ENCODE peak calls at places on chromosomes 7 and 10, in six cellular contexts. One of them, this sample, is unnamed.

GRCh38 chr10:58952162-58952561 is 224.3 kb upstream of the PHYHIPL start:
- DNase-seq in right lobe of liver: no peak
- DNase-seq in HCT116: no peak
- DNase-seq in adrenal gland: no peak
- DNase-seq in esophagus muscularis mucosa: no peak
- DNase-seq in Peyer's patch: no peak
- DNase-seq in this sample: peak

GRCh38 chr10:12949248-12949647 is 52.3 kb downstream of the CCDC3 start:
- DNase-seq in esophagus muscularis mucosa: peak
- DNase-seq in adrenal gland: no peak
- DNase-seq in HCT116: peak
- DNase-seq in Peyer's patch: no peak
- DNase-seq in right lobe of liver: no peak
- DNase-seq in this sample: no peak

GRCh38 chr10:71205468-71205867 is 6.9 kb upstream of the UNC5B start:
- DNase-seq in adrenal gland: no peak
- DNase-seq in esophagus muscularis mucosa: no peak
- DNase-seq in right lobe of liver: no peak
- DNase-seq in HCT116: no peak
- DNase-seq in Peyer's patch: no peak
- DNase-seq in this sample: no peak

GRCh38 chr7:35647171-35647574 is 47.8 kb downstream of the HERPUD2 start:
- DNase-seq in Peyer's patch: no peak
- DNase-seq in right lobe of liver: no peak
- DNase-seq in adrenal gland: no peak
- DNase-seq in HCT116: no peak
- DNase-seq in esophagus muscularis mucosa: no peak
- DNase-seq in this sample: no peak

GRCh38 chr7:135618510-135618909 is 43.8 kb upstream of the STMP1 start:
- DNase-seq in esophagus muscularis mucosa: no peak
- DNase-seq in right lobe of liver: no peak
- DNase-seq in Peyer's patch: no peak
- DNase-seq in adrenal gland: no peak
- DNase-seq in HCT116: no peak
- DNase-seq in this sample: no peak

GRCh38 chr10:580796-581195 is 108.7 kb downstream of the DIP2C start:
- DNase-seq in adrenal gland: peak
- DNase-seq in Peyer's patch: no peak
- DNase-seq in HCT116: no peak
- DNase-seq in esophagus muscularis mucosa: no peak
- DNase-seq in right lobe of liver: no peak
- DNase-seq in this sample: no peak

GRCh38 chr7:149873968-149874643 is at the start of gene ATP6V0E2:
- DNase-seq in Peyer's patch: peak
- DNase-seq in esophagus muscularis mucosa: peak
- DNase-seq in adrenal gland: no peak
- DNase-seq in right lobe of liver: no peak
- DNase-seq in HCT116: no peak
- DNase-seq in this sample: no peak

GRCh38 chr10:78165617-78166016 is 132.0 kb downstream of the RPS24 start:
- DNase-seq in right lobe of liver: no peak
- DNase-seq in HCT116: peak
- DNase-seq in esophagus muscularis mucosa: no peak
- DNase-seq in Peyer's patch: no peak
- DNase-seq in adrenal gland: no peak
- DNase-seq in this sample: no peak

GRCh38 chr7:74454059-74454947 is 597 bp downstream of the GTF2IRD1 start:
- DNase-seq in adrenal gland: peak
- DNase-seq in HCT116: no peak
- DNase-seq in right lobe of liver: no peak
- DNase-seq in esophagus muscularis mucosa: no peak
- DNase-seq in Peyer's patch: no peak
- DNase-seq in this sample: peak

GRCh38 chr10:60089095-60089494 is 182.7 kb upstream of the CCDC6 start:
- DNase-seq in HCT116: peak
- DNase-seq in adrenal gland: no peak
- DNase-seq in Peyer's patch: no peak
- DNase-seq in right lobe of liver: no peak
- DNase-seq in esophagus muscularis mucosa: no peak
- DNase-seq in this sample: no peak

GRCh38 chr10:34045571-34046190 is 711.2 kb upstream of the NRP1 start:
- DNase-seq in right lobe of liver: no peak
- DNase-seq in esophagus muscularis mucosa: no peak
- DNase-seq in adrenal gland: no peak
- DNase-seq in HCT116: no peak
- DNase-seq in Peyer's patch: no peak
- DNase-seq in this sample: no peak

GRCh38 chr10:61486738-61487396 is 33.7 kb upstream of the TMEM26 start:
- DNase-seq in adrenal gland: no peak
- DNase-seq in Peyer's patch: no peak
- DNase-seq in esophagus muscularis mucosa: no peak
- DNase-seq in HCT116: no peak
- DNase-seq in right lobe of liver: no peak
- DNase-seq in this sample: no peak

GRCh38 chr7:82044497-82045080 is 274.7 kb upstream of the HGF start:
- DNase-seq in Peyer's patch: no peak
- DNase-seq in HCT116: peak
- DNase-seq in esophagus muscularis mucosa: no peak
- DNase-seq in adrenal gland: peak
- DNase-seq in right lobe of liver: no peak
- DNase-seq in this sample: peak

GRCh38 chr10:110774069-110775021 is 97.4 kb upstream of the PDCD4 start:
- DNase-seq in HCT116: peak
- DNase-seq in right lobe of liver: no peak
- DNase-seq in esophagus muscularis mucosa: no peak
- DNase-seq in adrenal gland: no peak
- DNase-seq in Peyer's patch: no peak
- DNase-seq in this sample: no peak

GRCh38 chr7:1706721-1707613 is 36.9 kb downstream of the ELFN1 start:
- DNase-seq in adrenal gland: no peak
- DNase-seq in esophagus muscularis mucosa: no peak
- DNase-seq in right lobe of liver: peak
- DNase-seq in HCT116: no peak
- DNase-seq in Peyer's patch: peak
- DNase-seq in this sample: no peak

GRCh38 chr7:117012284-117013174 is 59.2 kb downstream of the ST7 start:
- DNase-seq in HCT116: peak
- DNase-seq in right lobe of liver: no peak
- DNase-seq in Peyer's patch: no peak
- DNase-seq in adrenal gland: no peak
- DNase-seq in esophagus muscularis mucosa: no peak
- DNase-seq in this sample: no peak

GRCh38 chr7:99616359-99617186 is at the start of gene ZSCAN25:
- DNase-seq in right lobe of liver: peak
- DNase-seq in adrenal gland: peak
- DNase-seq in HCT116: peak
- DNase-seq in esophagus muscularis mucosa: peak
- DNase-seq in Peyer's patch: peak
- DNase-seq in this sample: peak

GRCh38 chr7:143171697-143172096 is 11.5 kb upstream of the TAS2R39 start:
- DNase-seq in right lobe of liver: no peak
- DNase-seq in esophagus muscularis mucosa: no peak
- DNase-seq in HCT116: no peak
- DNase-seq in adrenal gland: no peak
- DNase-seq in Peyer's patch: no peak
- DNase-seq in this sample: no peak

GRCh38 chr10:118339096-118339495 is 3.0 kb downstream of the FAM204A start:
- DNase-seq in esophagus muscularis mucosa: no peak
- DNase-seq in HCT116: no peak
- DNase-seq in adrenal gland: no peak
- DNase-seq in Peyer's patch: no peak
- DNase-seq in right lobe of liver: no peak
- DNase-seq in this sample: peak

GRCh38 chr7:148714498-148714897 is 15.8 kb downstream of the CUL1 start:
- DNase-seq in Peyer's patch: no peak
- DNase-seq in adrenal gland: no peak
- DNase-seq in HCT116: no peak
- DNase-seq in esophagus muscularis mucosa: no peak
- DNase-seq in right lobe of liver: no peak
- DNase-seq in this sample: no peak

GRCh38 chr7:46175221-46175620 is 254.1 kb upstream of the IGFBP3 start:
- DNase-seq in HCT116: no peak
- DNase-seq in right lobe of liver: no peak
- DNase-seq in adrenal gland: no peak
- DNase-seq in esophagus muscularis mucosa: peak
- DNase-seq in Peyer's patch: no peak
- DNase-seq in this sample: no peak

DNA sequence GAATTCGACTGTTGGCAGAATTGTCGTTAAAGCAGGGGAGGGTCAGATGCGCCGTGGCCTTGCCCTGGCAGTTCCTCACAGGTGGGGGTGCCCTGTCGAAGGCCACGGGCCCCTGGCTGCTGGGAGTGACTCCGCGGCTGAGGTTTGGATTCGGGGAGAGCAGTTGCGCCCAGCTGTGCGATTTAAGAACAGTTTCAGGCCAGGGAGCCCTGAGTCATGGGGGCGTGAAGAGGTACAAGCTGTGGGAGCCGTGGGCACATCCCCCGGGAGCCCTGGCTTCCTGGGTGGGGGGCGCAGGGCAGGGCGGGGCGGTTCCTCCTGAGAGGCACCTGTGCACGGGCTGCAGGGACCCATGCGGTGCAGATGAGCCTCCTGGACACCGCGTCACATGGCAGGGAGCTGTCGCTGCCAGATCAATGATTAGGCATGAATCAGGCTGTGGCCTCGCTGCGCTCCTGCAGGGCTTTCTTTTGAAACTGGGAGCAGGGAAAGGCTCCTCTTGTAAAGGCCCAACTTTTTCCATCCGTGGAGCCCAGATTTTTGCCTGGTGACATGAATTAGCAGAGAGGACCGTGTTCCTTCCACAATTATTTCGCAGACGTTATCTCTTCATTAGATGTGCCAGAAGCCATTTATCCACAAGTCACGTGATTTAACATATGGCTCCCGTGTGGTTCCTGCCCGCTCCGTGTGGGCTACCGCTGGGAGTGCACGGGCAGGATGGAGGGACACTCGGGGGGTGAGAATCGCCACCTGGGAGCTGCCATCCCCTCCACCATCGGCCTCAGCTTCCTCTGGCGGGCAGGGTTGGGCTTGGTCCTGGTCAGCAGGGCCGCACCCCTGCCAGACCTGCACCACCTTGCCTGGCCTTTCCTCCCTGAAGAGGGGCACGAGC is 918 bp downstream of the PWWP2B start:
- DNase-seq in esophagus muscularis mucosa: no peak
- DNase-seq in right lobe of liver: peak
- DNase-seq in Peyer's patch: peak
- DNase-seq in HCT116: no peak
- DNase-seq in adrenal gland: peak
- DNase-seq in this sample: no peak
- TF ChIP-seq POLR2A in esophagus muscularis mucosa: no peak
- TF ChIP-seq POLR2A in right lobe of liver: no peak
- TF ChIP-seq POLR2A in Peyer's patch: no peak
- TF ChIP-seq POLR2A in HCT116: no peak
- TF ChIP-seq POLR2A in adrenal gland: peak
- TF ChIP-seq POLR2A in this sample: no peak

GRCh38 chr10:25999295-25999981 is 65.4 kb downstream of the MYO3A start:
- DNase-seq in adrenal gland: no peak
- DNase-seq in esophagus muscularis mucosa: no peak
- DNase-seq in HCT116: no peak
- DNase-seq in right lobe of liver: no peak
- DNase-seq in Peyer's patch: no peak
- DNase-seq in this sample: no peak

GRCh38 chr10:26000971-26001370 is 66.9 kb downstream of the MYO3A start:
- DNase-seq in Peyer's patch: no peak
- DNase-seq in HCT116: no peak
- DNase-seq in esophagus muscularis mucosa: no peak
- DNase-seq in right lobe of liver: no peak
- DNase-seq in adrenal gland: no peak
- DNase-seq in this sample: no peak
- H3K4me3 ChIP-seq in Peyer's patch: no peak
- H3K4me3 ChIP-seq in HCT116: no peak
- H3K4me3 ChIP-seq in esophagus muscularis mucosa: no peak
- H3K4me3 ChIP-seq in right lobe of liver: no peak
- H3K4me3 ChIP-seq in adrenal gland: no peak
- H3K4me3 ChIP-seq in this sample: no peak

GRCh38 chr10:24349379-24350110 is 140.6 kb downstream of the KIAA1217 start:
- DNase-seq in adrenal gland: no peak
- DNase-seq in esophagus muscularis mucosa: no peak
- DNase-seq in right lobe of liver: no peak
- DNase-seq in HCT116: no peak
- DNase-seq in Peyer's patch: no peak
- DNase-seq in this sample: no peak
- H3K27ac ChIP-seq in adrenal gland: no peak
- H3K27ac ChIP-seq in esophagus muscularis mucosa: peak
- H3K27ac ChIP-seq in right lobe of liver: no peak
- H3K27ac ChIP-seq in HCT116: no peak
- H3K27ac ChIP-seq in Peyer's patch: no peak
- H3K27ac ChIP-seq in this sample: peak

GRCh38 chr7:44759246-44759645 is 10.6 kb downstream of the ZMIZ2 start:
- DNase-seq in HCT116: no peak
- DNase-seq in right lobe of liver: no peak
- DNase-seq in esophagus muscularis mucosa: no peak
- DNase-seq in adrenal gland: no peak
- DNase-seq in Peyer's patch: no peak
- DNase-seq in this sample: no peak

GRCh38 chr7:44760034-44760580 is 11.5 kb downstream of the ZMIZ2 start:
- DNase-seq in HCT116: no peak
- DNase-seq in esophagus muscularis mucosa: no peak
- DNase-seq in Peyer's patch: no peak
- DNase-seq in adrenal gland: no peak
- DNase-seq in right lobe of liver: no peak
- DNase-seq in this sample: no peak

GRCh38 chr7:44762726-44763522 is 14.3 kb downstream of the ZMIZ2 start:
- DNase-seq in adrenal gland: no peak
- DNase-seq in esophagus muscularis mucosa: no peak
- DNase-seq in HCT116: no peak
- DNase-seq in Peyer's patch: no peak
- DNase-seq in right lobe of liver: no peak
- DNase-seq in this sample: no peak

GRCh38 chr7:44762300-44762699 is 13.7 kb downstream of the ZMIZ2 start:
- DNase-seq in esophagus muscularis mucosa: no peak
- DNase-seq in Peyer's patch: no peak
- DNase-seq in HCT116: no peak
- DNase-seq in adrenal gland: no peak
- DNase-seq in right lobe of liver: no peak
- DNase-seq in this sample: no peak

GRCh38 chr7:44761207-44762161 is 12.8 kb downstream of the ZMIZ2 start:
- DNase-seq in esophagus muscularis mucosa: no peak
- DNase-seq in right lobe of liver: no peak
- DNase-seq in adrenal gland: no peak
- DNase-seq in HCT116: peak
- DNase-seq in Peyer's patch: peak
- DNase-seq in this sample: peak
- TF ChIP-seq POLR2A in esophagus muscularis mucosa: no peak
- TF ChIP-seq POLR2A in right lobe of liver: no peak
- TF ChIP-seq POLR2A in adrenal gland: no peak
- TF ChIP-seq POLR2A in HCT116: peak
- TF ChIP-seq POLR2A in Peyer's patch: no peak
- TF ChIP-seq POLR2A in this sample: no peak

This sample was measured in gastrocnemius medialis.